ENCODE peak calls at places on chromosomes 6 and 20, in six cellular contexts. Q is endothelial cell; M is CD4-positive, alpha-beta T cell; H is memory B cell; U is spleen; I is erythroblast. R is an unnamed sample.
A peak's percentile ranks its signal among the peaks of the same experiment; 100 is the strongest.

GRCh38 chr20:10280016-10280908 is 61.6 kb downstream of the SNAP25 start:
- DNase-seq in U (no peak), I (no peak), H (no peak), M (no peak), Q (no peak), R (no peak)

GRCh38 chr20:31494131-31494530 is 19.0 kb downstream of the REM1 start:
- DNase-seq in M (no peak), I (peak; percentile 33), Q (peak; percentile 34), H (no peak), U (peak; percentile 6), R (no peak)

GRCh38 chr6:24883618-24884017 is 52.1 kb downstream of the RIPOR2 start:
- DNase-seq in Q (no peak), U (no peak), M (no peak), I (no peak), H (no peak), R (no peak)

GRCh38 chr6:5667737-5668136 is 339.0 kb downstream of the NRN1 start:
- DNase-seq in Q (no peak), I (no peak), H (no peak), U (no peak), M (no peak), R (peak; percentile 21)

GRCh38 chr20:62580052-62580451 is 62.3 kb upstream of the SLCO4A1 start:
- DNase-seq in U (no peak), H (no peak), M (no peak), Q (no peak), I (no peak), R (no peak)

GRCh38 chr6:76381612-76382011 is 309.1 kb upstream of the IMPG1 start:
- DNase-seq in M (no peak), U (no peak), I (no peak), H (no peak), Q (no peak), R (no peak)

GRCh38 chr6:110769923-110770322 is 45.3 kb downstream of the CDK19 start:
- DNase-seq in M (no peak), I (no peak), U (no peak), Q (no peak), H (no peak), R (no peak)

GRCh38 chr20:38559764-38560163 is 21.2 kb upstream of the ADIG start:
- DNase-seq in H (no peak), M (no peak), Q (no peak), U (no peak), I (no peak), R (no peak)

GRCh38 chr6:4281341-4282293 is 146.2 kb upstream of the ECI2 start:
- DNase-seq in H (peak; percentile 72), Q (peak; percentile 44), U (peak; percentile 85), I (peak; percentile 54), M (no peak), R (no peak)

GRCh38 chr20:9617940-9618339 is 103.5 kb downstream of the LAMP5 start:
- DNase-seq in U (no peak), Q (peak; percentile 41), M (no peak), I (peak; percentile 10), H (no peak), R (no peak)

R was measured in CD4-positive, alpha-beta memory T cell.